ENCODE peak calls at places on chromosomes 13 and 19, in seven cellular contexts. Q is SK-N-SH, K is HCT116, E is H1, A is K562, P is GM12878, V is Panc1. N is an unnamed sample.

GRCh38 chr13:23570931-23571330 is 719 bp downstream of the TNFRSF19 start:
- DNase-seq in A (no peak), K (no peak), P (no peak), E (no peak), Q (no peak), V (no peak), N (peak; percentile 51)

GRCh38 chr13:26628706-26629105 is 71.2 kb downstream of the WASF3 start:
- DNase-seq in A (no peak), V (no peak), P (no peak), K (no peak), Q (no peak), E (no peak), N (peak; percentile 28)

GRCh38 chr19:56071151-56071550 is 49.9 kb downstream of the ZNF787 start:
- DNase-seq in V (no peak), Q (peak; percentile 24), P (no peak), A (peak; percentile 39), E (no peak), K (peak; percentile 15), N (peak; percentile 39)

GRCh38 chr13:87867426-87867825 is 196.3 kb downstream of the SLITRK5 start:
- DNase-seq in K (no peak), V (no peak), A (no peak), E (no peak), P (no peak), Q (no peak), N (no peak)

GRCh38 chr13:29497137-29497654 is 98.3 kb downstream of the SLC7A1 start:
- DNase-seq in P (no peak), K (no peak), V (no peak), Q (no peak), E (no peak), A (no peak), N (no peak)

GRCh38 chr13:99703908-99704307 is 202.6 kb downstream of the TM9SF2 start:
- DNase-seq in A (no peak), K (no peak), Q (no peak), E (no peak), V (no peak), P (no peak), N (no peak)

GRCh38 chr19:13008926-13009787 is 13.9 kb downstream of the NFIX start:
- DNase-seq in E (no peak), P (no peak), K (no peak), Q (peak; percentile 17), A (no peak), V (no peak), N (no peak)

GRCh38 chr19:1645299-1645698 is 7.1 kb downstream of the TCF3 start:
- DNase-seq in Q (no peak), K (no peak), V (no peak), A (no peak), P (no peak), E (no peak), N (no peak)

GRCh38 chr19:52942371-52943133 is 19.3 kb upstream of the ZNF888 start:
- DNase-seq in Q (peak; percentile 88), P (peak; percentile 48), A (peak; percentile 80), K (peak; percentile 59), E (no peak), V (no peak), N (peak; percentile 82)

GRCh38 chr13:93758575-93758974 is 532.0 kb downstream of the GPC6 start:
- DNase-seq in Q (no peak), P (no peak), E (no peak), K (no peak), A (no peak), V (no peak), N (peak; percentile 13)

GRCh38 chr19:55552620-55553019 is 7.3 kb upstream of the SBK3 start:
- DNase-seq in P (no peak), E (no peak), K (no peak), V (no peak), Q (no peak), A (no peak), N (peak; percentile 43)

GRCh38 chr13:94660695-94661324 is 51.5 kb downstream of the SOX21 start:
- DNase-seq in Q (peak; percentile 13), A (peak; percentile 34), P (no peak), K (no peak), E (no peak), V (no peak), N (no peak)

GRCh38 chr13:99251908-99252307 is 6.3 kb downstream of the GPR18 start:
- DNase-seq in V (no peak), K (no peak), A (no peak), E (no peak), P (no peak), Q (no peak), N (no peak)

GRCh38 chr13:49697468-49697867 is 6.2 kb upstream of the EBPL start:
- DNase-seq in A (no peak), Q (no peak), K (no peak), P (no peak), V (no peak), E (no peak), N (no peak)

GRCh38 chr13:99303863-99304521 is 3.2 kb downstream of the GPR183 start:
- DNase-seq in K (no peak), Q (no peak), V (no peak), A (no peak), E (no peak), P (no peak), N (no peak)

GRCh38 chr19:39438270-39438934 is 2.7 kb upstream of the RPS16 start:
- DNase-seq in K (no peak), P (no peak), V (peak; percentile 99), Q (no peak), E (no peak), A (no peak), N (peak; percentile 50)

GRCh38 chr19:38657633-38658222 is 10.3 kb downstream of the ACTN4 start:
- DNase-seq in K (peak; percentile 71), A (no peak), P (no peak), V (peak; percentile 97), Q (no peak), E (no peak), N (no peak)

GRCh38 chr19:677201-677600 is 1.0 kb downstream of the FSTL3 start:
- DNase-seq in Q (peak; percentile 67), E (no peak), A (no peak), V (no peak), K (no peak), P (no peak), N (peak; percentile 38)

GRCh38 chr13:46507978-46508377 is 45.0 kb upstream of the LRCH1 start:
- DNase-seq in P (no peak), V (no peak), E (no peak), A (no peak), K (no peak), Q (no peak), N (no peak)

GRCh38 chr19:38163419-38164290 is 60.4 kb downstream of the DPF1 start:
- DNase-seq in K (no peak), V (no peak), P (no peak), A (no peak), Q (no peak), E (no peak), N (no peak)

GRCh38 chr19:43675269-43675879 is 5.4 kb upstream of the PLAUR start:
- DNase-seq in P (peak; percentile 34), V (peak; percentile 18), A (no peak), E (no peak), K (peak; percentile 92), Q (no peak), N (no peak)

GRCh38 chr19:43672061-43672679 is 2.2 kb upstream of the PLAUR start:
- DNase-seq in E (no peak), P (no peak), A (no peak), K (no peak), Q (no peak), V (no peak), N (no peak)

GRCh38 chr19:43673702-43674629 is 4.0 kb upstream of the PLAUR start:
- DNase-seq in P (no peak), Q (no peak), E (no peak), K (no peak), A (no peak), V (no peak), N (no peak)

GRCh38 chr19:43675906-43676305 is 5.9 kb upstream of the PLAUR start:
- DNase-seq in P (no peak), K (no peak), E (no peak), A (no peak), V (no peak), Q (no peak), N (no peak)

DNA sequence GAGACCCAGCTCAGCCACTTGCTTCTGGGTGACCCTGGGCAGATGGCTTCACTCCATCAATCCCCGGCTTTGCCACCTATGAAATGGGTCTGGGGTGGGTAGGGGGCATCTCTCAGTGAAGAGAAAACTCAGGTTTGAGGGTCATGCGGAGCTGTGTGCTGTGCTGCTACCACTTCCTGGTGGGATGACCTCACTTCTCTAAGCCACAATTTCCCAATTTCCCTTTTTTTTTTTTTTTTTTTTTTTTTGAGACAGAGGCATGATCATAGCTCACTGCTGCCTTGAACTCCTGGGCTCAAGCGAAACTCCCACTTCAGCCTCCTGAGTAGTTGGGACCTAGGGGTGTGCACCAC is 4.6 kb upstream of the PLAUR start:
- DNase-seq in E (no peak), P (no peak), Q (no peak), A (no peak), V (no peak), K (no peak), N (no peak)
- TF ChIP-seq SIN3A in E (no peak), P (no peak), Q (no peak), A (no peak), V (no peak), K (no peak), N (no peak)

GRCh38 chr13:20028953-20029352 is 70.4 kb downstream of the ZMYM2 start:
- DNase-seq in K (no peak), A (no peak), P (no peak), V (no peak), Q (no peak), E (no peak), N (no peak)
- TF ChIP-seq SIN3A in K (no peak), A (no peak), P (no peak), V (no peak), Q (no peak), E (no peak), N (no peak)

DNA sequence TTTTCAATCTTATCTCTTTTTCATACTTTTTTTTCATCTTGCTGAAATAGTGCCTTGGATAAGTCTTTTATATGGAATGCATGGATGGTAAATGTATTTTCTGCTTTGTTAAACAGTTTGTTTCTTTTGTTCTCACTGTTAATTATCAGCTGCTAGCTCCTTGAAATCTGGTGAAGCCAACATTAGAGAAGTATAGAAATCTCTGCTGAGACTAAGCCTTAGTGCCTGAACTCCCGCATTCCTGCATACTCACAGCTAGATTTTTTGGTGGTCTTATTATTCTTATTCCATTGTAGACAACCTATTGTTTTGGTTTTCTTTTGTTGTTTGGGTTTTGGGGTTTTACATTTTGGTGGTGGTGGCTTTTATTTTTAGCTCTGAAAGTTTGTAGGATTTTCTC is 48.4 kb downstream of the DNAJC15 start:
- DNase-seq in V (no peak), A (no peak), K (no peak), E (no peak), Q (no peak), P (no peak), N (no peak)
- TF ChIP-seq SIN3A in V (no peak), A (no peak), K (no peak), E (no peak), Q (no peak), P (no peak), N (no peak)

DNA sequence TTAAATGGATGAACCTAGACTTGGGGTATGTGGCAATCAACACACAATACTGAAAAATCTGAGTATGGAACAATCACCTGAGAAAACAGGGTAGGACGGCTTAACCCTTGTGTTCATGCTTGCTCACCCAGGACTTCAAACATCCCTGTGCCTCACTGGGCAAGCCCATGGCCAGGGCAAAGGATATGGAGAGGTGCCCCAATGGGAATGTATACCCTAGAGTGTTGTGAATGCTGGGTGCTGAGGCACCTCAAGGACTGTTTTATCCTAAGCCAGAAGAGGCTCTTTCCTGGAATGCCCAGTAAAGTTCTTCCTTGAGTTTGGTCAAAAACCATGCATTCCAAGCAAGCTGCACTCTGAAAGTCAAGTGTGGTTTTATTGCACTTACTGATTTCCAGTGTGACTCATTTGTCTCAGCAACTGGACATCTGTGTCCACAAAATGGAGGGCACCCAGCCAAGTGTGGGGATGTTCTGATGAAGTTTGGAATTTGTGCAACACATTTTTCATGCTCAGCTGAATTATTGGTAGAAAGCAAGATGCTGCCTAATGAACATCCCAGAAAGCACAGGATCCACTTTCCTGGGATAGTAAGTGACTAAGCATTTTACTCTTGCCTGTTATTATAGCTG is 531.3 kb downstream of the RFC3 start:
- DNase-seq in E (no peak), V (no peak), Q (no peak), P (no peak), K (no peak), A (no peak), N (no peak)
- TF ChIP-seq SIN3A in E (no peak), V (no peak), Q (no peak), P (no peak), K (no peak), A (no peak), N (no peak)